ENCODE peak calls at places on chromosomes 3 and 15, in five cellular contexts. J is A549, C is suprapubic skin, A is keratinocyte, O is RWPE1. T is an unnamed sample.
A peak's percentile ranks its signal among the peaks of the same experiment; 100 is the strongest.

GRCh38 chr3:127039719-127040118 is 56.8 kb downstream of the PLXNA1 start:
- DNase-seq in J (no peak), C (peak; percentile 48), A (no peak), O (no peak), T (no peak)

GRCh38 chr15:98881526-98882517 is 125.8 kb downstream of the PGPEP1L start:
- DNase-seq in J (no peak), C (no peak), A (no peak), O (no peak), T (peak; percentile 75)

GRCh38 chr3:117480981-117481380 is 771.4 kb downstream of the TUSC7 start:
- DNase-seq in J (no peak), C (no peak), A (no peak), O (no peak), T (no peak)

GRCh38 chr3:14775574-14775973 is 43.2 kb upstream of the FGD5 start:
- DNase-seq in J (no peak), C (no peak), A (no peak), O (no peak), T (no peak)

GRCh38 chr15:23504003-23504402 is 57.0 kb upstream of the GOLGA6L2 start:
- DNase-seq in J (no peak), C (no peak), A (no peak), O (no peak), T (no peak)

GRCh38 chr3:117540583-117540982 is 831.0 kb downstream of the TUSC7 start:
- DNase-seq in J (no peak), C (no peak), A (no peak), O (no peak), T (no peak)

GRCh38 chr15:76674883-76675282 is 230.3 kb downstream of the SCAPER start:
- DNase-seq in J (no peak), C (no peak), A (no peak), O (no peak), T (no peak)

GRCh38 chr15:63860161-63860954 is 26.6 kb upstream of the HERC1 start:
- DNase-seq in J (no peak), C (no peak), A (no peak), O (no peak), T (no peak)

GRCh38 chr15:52247032-52247431 is 48.6 kb downstream of the MYO5C start:
- DNase-seq in J (no peak), C (no peak), A (no peak), O (no peak), T (peak; percentile 95)

GRCh38 chr3:62088472-62089104 is 284.8 kb downstream of the FEZF2 start:
- DNase-seq in J (no peak), C (no peak), A (no peak), O (no peak), T (no peak)

GRCh38 chr3:189232790-189233189 is 61.0 kb downstream of the TPRG1 start:
- DNase-seq in J (no peak), C (no peak), A (no peak), O (no peak), T (no peak)

GRCh38 chr3:41507336-41508062 is 308.2 kb downstream of the CTNNB1 start:
- DNase-seq in J (no peak), C (no peak), A (no peak), O (no peak), T (no peak)

GRCh38 chr3:57065588-57065987 is 5.1 kb downstream of the SPATA12 start:
- DNase-seq in J (peak; percentile 18), C (no peak), A (no peak), O (no peak), T (no peak)

GRCh38 chr15:73375755-73376305 is 7.1 kb upstream of the HCN4 start:
- DNase-seq in J (no peak), C (no peak), A (no peak), O (no peak), T (no peak)

GRCh38 chr3:169052465-169053302 is 610.8 kb downstream of the MECOM start:
- DNase-seq in J (no peak), C (no peak), A (peak; percentile 38), O (peak; percentile 8), T (peak; percentile 57)

GRCh38 chr15:50051811-50052419 is 67.1 kb downstream of the ATP8B4 start:
- DNase-seq in J (peak; percentile 49), C (no peak), A (no peak), O (peak; percentile 44), T (peak; percentile 79)

GRCh38 chr3:139982404-139982803 is 47.4 kb downstream of the CLSTN2 start:
- DNase-seq in J (no peak), C (no peak), A (no peak), O (peak; percentile 7), T (no peak)
- TF ChIP-seq CTCF in J (no peak), C (no peak), A (peak; percentile 39), O (no peak), T (no peak)

GRCh38 chr3:8665407-8665896 is 20.9 kb upstream of the SSUH2 start:
- DNase-seq in J (no peak), C (no peak), A (no peak), O (no peak), T (no peak)

GRCh38 chr3:8660781-8661180 is 16.2 kb upstream of the SSUH2 start:
- DNase-seq in J (no peak), C (no peak), A (no peak), O (no peak), T (no peak)

GRCh38 chr3:8660271-8660731 is 15.7 kb upstream of the SSUH2 start:
- DNase-seq in J (no peak), C (no peak), A (no peak), O (no peak), T (peak; percentile 9)

GRCh38 chr3:8662594-8662993 is 18.0 kb upstream of the SSUH2 start:
- DNase-seq in J (no peak), C (no peak), A (no peak), O (no peak), T (no peak)

GRCh38 chr3:8663177-8664061 is 18.8 kb upstream of the SSUH2 start:
- DNase-seq in J (peak; percentile 82), C (no peak), A (no peak), O (peak; percentile 73), T (peak; percentile 81)
- TF ChIP-seq CTCF in J (peak; percentile 66), C (no peak), A (peak; percentile 83), O (peak; percentile 62), T (peak; percentile 68)

GRCh38 chr15:29364429-29365078 is 94.9 kb upstream of the NSMCE3 start:
- DNase-seq in J (peak; percentile 33), C (no peak), A (no peak), O (peak; percentile 13), T (peak; percentile 4)
- TF ChIP-seq CTCF in J (peak; percentile 11), C (no peak), A (peak; percentile 19), O (no peak), T (no peak)

GRCh38 chr3:46356909-46357308 is 3.0 kb downstream of the CCR2 start:
- DNase-seq in J (no peak), C (no peak), A (no peak), O (no peak), T (no peak)

GRCh38 chr3:46359748-46360509 is 6.0 kb downstream of the CCR2 start:
- DNase-seq in J (no peak), C (no peak), A (no peak), O (no peak), T (peak; percentile 32)

GRCh38 chr3:46361408-46362283 is 7.7 kb downstream of the CCR2 start:
- DNase-seq in J (no peak), C (no peak), A (no peak), O (peak; percentile 19), T (peak; percentile 74)

GRCh38 chr3:46358466-46358865 is 4.6 kb downstream of the CCR2 start:
- DNase-seq in J (no peak), C (no peak), A (no peak), O (no peak), T (no peak)

GRCh38 chr3:46360904-46361303 is 7.0 kb downstream of the CCR2 start:
- DNase-seq in J (no peak), C (no peak), A (no peak), O (no peak), T (no peak)
- TF ChIP-seq CTCF in J (no peak), C (no peak), A (no peak), O (no peak), T (no peak)